ENCODE peak calls at places on chromosomes 4 and X, in seven cellular contexts. D is EH; A is NCI-H69; J is HTR-8/SVneo; M is pancreas; O is CD14-positive monocyte; I is activated CD8-positive, alpha-beta memory T cell treated with anti-CD3 and anti-CD28 coated beads for 48 hours. Q is an unnamed sample.
A peak's percentile ranks its signal among the peaks of the same experiment; 100 is the strongest.

GRCh38 chrX:47283015-47283771 is 50.4 kb downstream of the USP11 start:
- DNase-seq in D (peak; percentile 56), A (peak; percentile 65), J (no peak), M (no peak), O (no peak), I (no peak), Q (peak; percentile 80)

GRCh38 chr4:128130621-128131020 is 69.5 kb downstream of the LARP1B start:
- DNase-seq in D (no peak), A (no peak), J (no peak), M (no peak), O (no peak), I (no peak), Q (no peak)

GRCh38 chr4:75137302-75137701 is 204.4 kb downstream of the PARM1 start:
- DNase-seq in D (no peak), A (no peak), J (no peak), M (no peak), O (no peak), I (no peak), Q (no peak)

GRCh38 chr4:55545133-55545532 is 1.6 kb downstream of the CLOCK start:
- DNase-seq in D (peak; percentile 25), A (peak; percentile 85), J (no peak), M (no peak), O (no peak), I (no peak), Q (no peak)

GRCh38 chrX:110103344-110103743 is 100.4 kb downstream of the TMEM164 start:
- DNase-seq in D (no peak), A (no peak), J (no peak), M (no peak), O (no peak), I (no peak), Q (no peak)

GRCh38 chrX:154485150-154486051 is 1.0 kb downstream of the UBL4A start:
- DNase-seq in D (no peak), A (no peak), J (no peak), M (peak; percentile 54), O (no peak), I (no peak), Q (peak; percentile 25)

GRCh38 chrX:672931-673330 is 42.3 kb downstream of the SHOX start:
- DNase-seq in D (peak; percentile 87), A (no peak), J (peak; percentile 57), M (no peak), O (no peak), I (no peak), Q (no peak)

GRCh38 chr4:6179362-6179761 is 21.0 kb downstream of the JAKMIP1 start:
- DNase-seq in D (no peak), A (no peak), J (no peak), M (peak; percentile 13), O (no peak), I (no peak), Q (no peak)

GRCh38 chr4:98571161-98571786 is 87.1 kb downstream of the TSPAN5 start:
- DNase-seq in D (no peak), A (no peak), J (no peak), M (no peak), O (no peak), I (no peak), Q (no peak)

GRCh38 chr4:87835732-87836131 is 3.0 kb downstream of the MEPE start:
- DNase-seq in D (peak; percentile 18), A (no peak), J (no peak), M (no peak), O (no peak), I (no peak), Q (no peak)